ENCODE peak calls at places on chromosomes 5 and 9, in four cellular contexts. L, U, N and E are unnamed samples.
A peak's percentile ranks its signal among the peaks of the same experiment; 100 is the strongest.

GRCh38 chr9:114910541-114910940 is 19.9 kb downstream of the TNFSF8 start:
- DNase-seq in L (no peak), U (no peak), N (no peak), E (no peak)

GRCh38 chr5:167030500-167031120 is 1260.8 kb upstream of the WWC1 start:
- DNase-seq in L (no peak), U (no peak), N (no peak), E (no peak)

GRCh38 chr5:164555809-164556208 is 1050.4 kb downstream of the MAT2B start:
- DNase-seq in L (no peak), U (no peak), N (no peak), E (no peak)

GRCh38 chr5:57488308-57488955 is 5.8 kb upstream of the ACTBL2 start:
- DNase-seq in L (peak; percentile 77), U (no peak), N (no peak), E (no peak)

GRCh38 chr5:68024426-68024825 is 191.1 kb upstream of the PIK3R1 start:
- DNase-seq in L (no peak), U (no peak), N (no peak), E (no peak)

GRCh38 chr9:20358201-20358600 is 264.1 kb downstream of the MLLT3 start:
- DNase-seq in L (peak; percentile 42), U (no peak), N (no peak), E (no peak)

GRCh38 chr9:120267929-120268328 is 312.0 kb downstream of the CDK5RAP2 start:
- DNase-seq in L (no peak), U (no peak), N (no peak), E (no peak)

GRCh38 chr9:33264473-33265177 is at the start of the genes BAG1 and CHMP5:
- DNase-seq in L (peak; percentile 99), U (peak; percentile 100), N (peak; percentile 100), E (peak; percentile 98)

GRCh38 chr5:67196537-67197059 is at the start of gene CD180:
- DNase-seq in L (no peak), U (no peak), N (no peak), E (no peak)